ENCODE peak calls at places on chromosomes 3 and 15, in five cellular contexts. J, Y, A, L and X are unnamed samples.

GRCh38 chr3:38581774-38582173 is 67.7 kb downstream of the SCN5A start:
- DNase-seq in J (no peak), Y (no peak), A (no peak), L (no peak), X (no peak)

GRCh38 chr15:35301088-35301487 is 216.0 kb upstream of the NANOGP8 start:
- DNase-seq in J (no peak), Y (no peak), A (no peak), L (no peak), X (no peak)

GRCh38 chr3:192802957-192803899 is 75.9 kb upstream of the FGF12 start:
- DNase-seq in J (no peak), Y (no peak), A (peak), L (no peak), X (no peak)

GRCh38 chr15:47678047-47678446 is 39.3 kb upstream of the SEMA6D start:
- DNase-seq in J (no peak), Y (no peak), A (no peak), L (no peak), X (no peak)

GRCh38 chr15:41997845-41998244 is 23.0 kb downstream of the PLA2G4E start:
- DNase-seq in J (peak), Y (no peak), A (no peak), L (no peak), X (no peak)

GRCh38 chr15:66850078-66850991 is 148.3 kb downstream of the SMAD6 start:
- DNase-seq in J (no peak), Y (no peak), A (no peak), L (no peak), X (peak)

GRCh38 chr3:165491487-165491886 is 295.3 kb upstream of the SLITRK3 start:
- DNase-seq in J (no peak), Y (no peak), A (peak), L (no peak), X (no peak)

GRCh38 chr3:29452923-29453277 is 172.0 kb downstream of the RBMS3 start:
- DNase-seq in J (no peak), Y (no peak), A (no peak), L (no peak), X (no peak)

GRCh38 chr3:69231929-69232437 is 109.6 kb upstream of the LMOD3 start:
- DNase-seq in J (no peak), Y (no peak), A (peak), L (no peak), X (peak)

GRCh38 chr3:134797080-134797801 is 2.2 kb downstream of the EPHB1 start:
- DNase-seq in J (no peak), Y (no peak), A (no peak), L (no peak), X (no peak)

GRCh38 chr15:39497759-39498565 is 82.9 kb upstream of the THBS1 start:
- DNase-seq in J (no peak), Y (no peak), A (no peak), L (no peak), X (no peak)

GRCh38 chr3:58068126-58068809 is 60.0 kb downstream of the FLNB start:
- DNase-seq in J (no peak), Y (no peak), A (no peak), L (peak), X (no peak)

GRCh38 chr3:156792945-156793344 is 33.2 kb upstream of the LEKR1 start:
- DNase-seq in J (no peak), Y (no peak), A (no peak), L (no peak), X (peak)

GRCh38 chr3:64141476-64141875 is 83.8 kb downstream of the PRICKLE2 start:
- DNase-seq in J (no peak), Y (no peak), A (no peak), L (no peak), X (peak)

GRCh38 chr15:38050529-38050928 is 116.1 kb downstream of the TMCO5A start:
- DNase-seq in J (no peak), Y (no peak), A (peak), L (no peak), X (no peak)

GRCh38 chr3:78029775-78030174 is 989.9 kb downstream of the ROBO2 start:
- DNase-seq in J (peak), Y (no peak), A (no peak), L (no peak), X (no peak)

GRCh38 chr15:45829336-45830153 is 194.7 kb downstream of the SQOR start:
- DNase-seq in J (no peak), Y (no peak), A (no peak), L (no peak), X (peak)

GRCh38 chr15:50820808-50821382 is 55.4 kb upstream of the SPPL2A start:
- DNase-seq in J (no peak), Y (no peak), A (no peak), L (no peak), X (no peak)

GRCh38 chr3:18847583-18848197 is 300.6 kb upstream of the KCNH8 start:
- DNase-seq in J (no peak), Y (no peak), A (no peak), L (no peak), X (no peak)

GRCh38 chr3:17775073-17775472 is 32.6 kb upstream of the TBC1D5 start:
- DNase-seq in J (no peak), Y (no peak), A (no peak), L (no peak), X (no peak)

GRCh38 chr15:56835598-56836275 is 82.7 kb upstream of the TCF12 start:
- DNase-seq in J (no peak), Y (no peak), A (peak), L (no peak), X (peak)

GRCh38 chr15:75694241-75695182 is 18.1 kb downstream of the CSPG4 start:
- DNase-seq in J (peak), Y (peak), A (peak), L (peak), X (peak)

GRCh38 chr3:187169231-187169960 is 27.9 kb upstream of the RTP1 start:
- DNase-seq in J (no peak), Y (no peak), A (no peak), L (no peak), X (no peak)

GRCh38 chr3:172877011-172877410 is 126.5 kb downstream of the ECT2 start:
- DNase-seq in J (no peak), Y (no peak), A (peak), L (no peak), X (no peak)

GRCh38 chr3:23804441-23805227 is 1.1 kb upstream of the UBE2E1 start:
- DNase-seq in J (no peak), Y (no peak), A (peak), L (no peak), X (no peak)

GRCh38 chr3:127546970-127547733 is 43.4 kb downstream of the TPRA1 start:
- DNase-seq in J (no peak), Y (no peak), A (no peak), L (no peak), X (no peak)

GRCh38 chr3:31980530-31981205 is 394 bp downstream of the OSBPL10 start:
- DNase-seq in J (peak), Y (no peak), A (peak), L (no peak), X (peak)